ENCODE peak calls at places on chromosomes 13 and 19, in four cellular contexts. One of them, this sample, is unnamed.

GRCh38 chr13:29423050-29423449 is 172.4 kb downstream of the SLC7A1 start:
- DNase-seq in skeletal muscle cell: no peak
- DNase-seq in cardiac fibroblast: no peak
- DNase-seq in uterus: no peak
- DNase-seq in this sample: no peak

GRCh38 chr13:51360489-51360888 is 21.0 kb downstream of the SERPINE3 start:
- DNase-seq in skeletal muscle cell: no peak
- DNase-seq in cardiac fibroblast: no peak
- DNase-seq in uterus: no peak
- DNase-seq in this sample: no peak

GRCh38 chr13:43669101-43669500 is 117.7 kb downstream of the ENOX1 start:
- DNase-seq in skeletal muscle cell: no peak
- DNase-seq in cardiac fibroblast: no peak
- DNase-seq in uterus: no peak
- DNase-seq in this sample: no peak

GRCh38 chr13:39210961-39211534 is 172.8 kb downstream of the NHLRC3 start:
- DNase-seq in skeletal muscle cell: no peak
- DNase-seq in cardiac fibroblast: peak
- DNase-seq in uterus: no peak
- DNase-seq in this sample: no peak

GRCh38 chr19:1513492-1514294 is 874 bp upstream of the ADAMTSL5 start:
- DNase-seq in skeletal muscle cell: no peak
- DNase-seq in cardiac fibroblast: peak
- DNase-seq in uterus: peak
- DNase-seq in this sample: peak

GRCh38 chr19:33302175-33302973 is at the start of gene CEBPA:
- DNase-seq in skeletal muscle cell: no peak
- DNase-seq in cardiac fibroblast: peak
- DNase-seq in uterus: peak
- DNase-seq in this sample: peak

GRCh38 chr13:46165485-46166220 is 16.3 kb downstream of the LCP1 start:
- DNase-seq in skeletal muscle cell: no peak
- DNase-seq in cardiac fibroblast: peak
- DNase-seq in uterus: no peak
- DNase-seq in this sample: no peak

GRCh38 chr13:53250272-53250875 is 221.8 kb downstream of the OLFM4 start:
- DNase-seq in skeletal muscle cell: peak
- DNase-seq in cardiac fibroblast: peak
- DNase-seq in uterus: no peak
- DNase-seq in this sample: no peak

GRCh38 chr19:39205449-39205764 is 1.3 kb upstream of the SYCN start:
- DNase-seq in skeletal muscle cell: no peak
- DNase-seq in cardiac fibroblast: no peak
- DNase-seq in uterus: no peak
- DNase-seq in this sample: no peak

GRCh38 chr19:29714371-29714952 is 599 bp downstream of the C19orf12 start:
- DNase-seq in skeletal muscle cell: no peak
- DNase-seq in cardiac fibroblast: no peak
- DNase-seq in uterus: no peak
- DNase-seq in this sample: no peak

GRCh38 chr19:38730470-38730730 is 13.9 kb downstream of the CAPN12 start:
- DNase-seq in skeletal muscle cell: no peak
- DNase-seq in cardiac fibroblast: no peak
- DNase-seq in uterus: no peak
- DNase-seq in this sample: no peak

GRCh38 chr19:24166055-24166454 is 79.1 kb downstream of the ZNF254 start:
- DNase-seq in skeletal muscle cell: no peak
- DNase-seq in cardiac fibroblast: peak
- DNase-seq in uterus: no peak
- DNase-seq in this sample: no peak

GRCh38 chr13:113121183-113121927 is 1.2 kb upstream of the F10 start:
- DNase-seq in skeletal muscle cell: no peak
- DNase-seq in cardiac fibroblast: no peak
- DNase-seq in uterus: no peak
- DNase-seq in this sample: no peak

GRCh38 chr13:28459911-28460310 is 35.0 kb downstream of the FLT1 start:
- DNase-seq in skeletal muscle cell: no peak
- DNase-seq in cardiac fibroblast: no peak
- DNase-seq in uterus: no peak
- DNase-seq in this sample: no peak

GRCh38 chr19:50402544-50403301 is 16.0 kb upstream of the SPIB start:
- DNase-seq in skeletal muscle cell: no peak
- DNase-seq in cardiac fibroblast: no peak
- DNase-seq in uterus: no peak
- DNase-seq in this sample: no peak

GRCh38 chr19:38656171-38656981 is 8.9 kb downstream of the ACTN4 start:
- DNase-seq in skeletal muscle cell: no peak
- DNase-seq in cardiac fibroblast: peak
- DNase-seq in uterus: no peak
- DNase-seq in this sample: no peak

GRCh38 chr19:4453232-4454179 is 4.1 kb downstream of the UBXN6 start:
- DNase-seq in skeletal muscle cell: no peak
- DNase-seq in cardiac fibroblast: no peak
- DNase-seq in uterus: no peak
- DNase-seq in this sample: no peak

GRCh38 chr19:53537523-53538377 is at the start of gene ZNF331:
- DNase-seq in skeletal muscle cell: peak
- DNase-seq in cardiac fibroblast: peak
- DNase-seq in uterus: peak
- DNase-seq in this sample: peak

GRCh38 chr13:96617528-96617927 is 376.7 kb downstream of the OXGR1 start:
- DNase-seq in skeletal muscle cell: no peak
- DNase-seq in cardiac fibroblast: no peak
- DNase-seq in uterus: no peak
- DNase-seq in this sample: no peak

GRCh38 chr13:49560270-49561063 is 24.9 kb downstream of the RCBTB1 start:
- DNase-seq in skeletal muscle cell: no peak
- DNase-seq in cardiac fibroblast: peak
- DNase-seq in uterus: no peak
- DNase-seq in this sample: no peak

GRCh38 chr19:33204136-33204973 is 10.2 kb downstream of the LRP3 start:
- DNase-seq in skeletal muscle cell: no peak
- DNase-seq in cardiac fibroblast: no peak
- DNase-seq in uterus: no peak
- DNase-seq in this sample: no peak

GRCh38 chr19:33208904-33209843 is 15.0 kb downstream of the LRP3 start:
- DNase-seq in skeletal muscle cell: no peak
- DNase-seq in cardiac fibroblast: no peak
- DNase-seq in uterus: no peak
- DNase-seq in this sample: no peak

GRCh38 chr19:53906211-53907192 is 2.6 kb upstream of the CACNG7 start:
- DNase-seq in skeletal muscle cell: no peak
- DNase-seq in cardiac fibroblast: peak
- DNase-seq in uterus: peak
- DNase-seq in this sample: peak

GRCh38 chr13:111629933-111630332 is 309.5 kb downstream of the TEX29 start:
- DNase-seq in skeletal muscle cell: no peak
- DNase-seq in cardiac fibroblast: no peak
- DNase-seq in uterus: no peak
- DNase-seq in this sample: no peak

GRCh38 chr19:10286803-10287737 is at the start of gene ICAM4:
- DNase-seq in skeletal muscle cell: no peak
- DNase-seq in cardiac fibroblast: peak
- DNase-seq in uterus: peak
- DNase-seq in this sample: peak
- H3K4me3 ChIP-seq in skeletal muscle cell: no peak
- H3K4me3 ChIP-seq in cardiac fibroblast: no peak
- H3K4me3 ChIP-seq in uterus: no peak
- H3K4me3 ChIP-seq in this sample: no peak

GRCh38 chr19:36392916-36393673 is 14.1 kb upstream of the ZFP14 start:
- DNase-seq in skeletal muscle cell: no peak
- DNase-seq in cardiac fibroblast: no peak
- DNase-seq in uterus: no peak
- DNase-seq in this sample: no peak
- H3K4me3 ChIP-seq in skeletal muscle cell: no peak
- H3K4me3 ChIP-seq in cardiac fibroblast: no peak
- H3K4me3 ChIP-seq in uterus: no peak
- H3K4me3 ChIP-seq in this sample: no peak

DNA sequence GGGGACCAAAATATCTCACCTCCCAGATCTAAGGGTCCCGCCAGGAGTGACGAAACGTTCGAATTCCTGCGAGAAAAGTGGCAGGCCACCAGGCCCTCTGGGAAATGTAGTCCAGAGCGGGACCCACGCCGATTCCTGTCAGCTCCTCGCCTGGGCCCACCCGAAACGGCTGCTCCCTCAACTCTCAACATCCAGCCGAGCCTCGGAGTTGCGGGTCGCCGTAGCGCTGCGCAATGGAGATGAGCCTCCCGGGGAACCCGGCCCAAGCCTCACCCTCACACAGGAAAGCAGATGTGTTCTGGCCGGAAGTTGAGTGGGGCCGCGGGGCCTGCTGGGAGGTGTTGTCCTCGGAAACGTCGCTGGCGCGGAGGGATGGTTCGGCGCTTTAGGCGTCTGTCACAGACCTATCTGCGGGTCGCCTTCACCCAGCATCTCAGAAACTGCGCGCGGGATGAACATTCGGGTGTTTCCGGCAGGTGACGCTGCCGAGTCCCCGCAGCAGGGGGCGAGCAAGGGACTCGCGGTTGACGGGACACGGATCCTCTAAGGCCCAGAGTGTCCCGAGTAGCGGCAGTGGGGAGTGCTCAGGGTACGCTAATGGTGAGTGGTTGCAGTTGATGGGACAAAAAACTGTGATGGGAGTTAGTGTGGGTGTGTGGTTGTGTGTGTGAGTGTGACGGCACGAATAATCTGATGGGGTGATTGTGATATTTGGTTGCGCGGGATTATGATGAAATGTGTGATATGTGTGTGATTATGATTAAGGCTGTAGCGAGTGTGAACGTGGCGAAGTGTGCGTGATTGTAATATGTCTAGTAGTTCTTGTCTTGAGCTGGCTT is at the start of the genes ZNF568 and ZNF829:
- DNase-seq in skeletal muscle cell: peak
- DNase-seq in cardiac fibroblast: peak
- DNase-seq in uterus: peak
- DNase-seq in this sample: peak
- H3K4me3 ChIP-seq in skeletal muscle cell: peak
- H3K4me3 ChIP-seq in cardiac fibroblast: peak
- H3K4me3 ChIP-seq in uterus: peak
- H3K4me3 ChIP-seq in this sample: peak

DNA sequence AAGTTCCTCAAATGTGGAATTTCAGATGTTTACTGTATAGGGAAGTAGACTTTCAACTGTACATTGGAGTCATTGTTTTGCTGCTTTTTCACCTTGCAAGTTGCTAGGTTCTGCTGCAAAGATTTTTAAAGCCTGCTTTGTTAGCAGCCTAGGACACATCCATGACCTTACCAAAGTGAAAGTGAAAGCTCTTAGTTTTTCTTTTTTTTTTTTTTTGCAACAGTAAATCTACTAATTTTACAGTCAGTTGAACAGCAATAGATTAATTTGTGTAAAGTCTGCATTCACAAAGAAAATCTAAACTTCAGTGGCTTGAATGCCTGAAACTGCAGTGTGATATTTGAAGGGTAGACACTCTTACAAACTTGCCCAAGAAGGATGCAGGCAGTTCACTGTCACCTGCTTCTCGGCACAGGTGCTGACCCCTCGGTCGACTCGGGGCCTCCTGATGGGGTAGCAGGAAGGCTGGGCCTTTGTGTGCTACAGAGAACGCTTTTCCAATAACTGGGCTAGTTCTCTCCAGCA is 5.0 kb upstream of the MTIF3 start:
- DNase-seq in skeletal muscle cell: no peak
- DNase-seq in cardiac fibroblast: peak
- DNase-seq in uterus: no peak
- DNase-seq in this sample: no peak
- H3K4me3 ChIP-seq in skeletal muscle cell: peak
- H3K4me3 ChIP-seq in cardiac fibroblast: peak
- H3K4me3 ChIP-seq in uterus: peak
- H3K4me3 ChIP-seq in this sample: no peak

GRCh38 chr13:98169331-98169730 is 7.7 kb downstream of the RNF113B start:
- DNase-seq in skeletal muscle cell: no peak
- DNase-seq in cardiac fibroblast: no peak
- DNase-seq in uterus: no peak
- DNase-seq in this sample: no peak

GRCh38 chr13:98172570-98173405 is 4.3 kb downstream of the RNF113B start:
- DNase-seq in skeletal muscle cell: no peak
- DNase-seq in cardiac fibroblast: peak
- DNase-seq in uterus: no peak
- DNase-seq in this sample: no peak

GRCh38 chr13:98173431-98173921 is 3.6 kb downstream of the RNF113B start:
- DNase-seq in skeletal muscle cell: peak
- DNase-seq in cardiac fibroblast: peak
- DNase-seq in uterus: peak
- DNase-seq in this sample: no peak

GRCh38 chr13:98174321-98174720 is 2.7 kb downstream of the RNF113B start:
- DNase-seq in skeletal muscle cell: no peak
- DNase-seq in cardiac fibroblast: no peak
- DNase-seq in uterus: no peak
- DNase-seq in this sample: no peak

DNA sequence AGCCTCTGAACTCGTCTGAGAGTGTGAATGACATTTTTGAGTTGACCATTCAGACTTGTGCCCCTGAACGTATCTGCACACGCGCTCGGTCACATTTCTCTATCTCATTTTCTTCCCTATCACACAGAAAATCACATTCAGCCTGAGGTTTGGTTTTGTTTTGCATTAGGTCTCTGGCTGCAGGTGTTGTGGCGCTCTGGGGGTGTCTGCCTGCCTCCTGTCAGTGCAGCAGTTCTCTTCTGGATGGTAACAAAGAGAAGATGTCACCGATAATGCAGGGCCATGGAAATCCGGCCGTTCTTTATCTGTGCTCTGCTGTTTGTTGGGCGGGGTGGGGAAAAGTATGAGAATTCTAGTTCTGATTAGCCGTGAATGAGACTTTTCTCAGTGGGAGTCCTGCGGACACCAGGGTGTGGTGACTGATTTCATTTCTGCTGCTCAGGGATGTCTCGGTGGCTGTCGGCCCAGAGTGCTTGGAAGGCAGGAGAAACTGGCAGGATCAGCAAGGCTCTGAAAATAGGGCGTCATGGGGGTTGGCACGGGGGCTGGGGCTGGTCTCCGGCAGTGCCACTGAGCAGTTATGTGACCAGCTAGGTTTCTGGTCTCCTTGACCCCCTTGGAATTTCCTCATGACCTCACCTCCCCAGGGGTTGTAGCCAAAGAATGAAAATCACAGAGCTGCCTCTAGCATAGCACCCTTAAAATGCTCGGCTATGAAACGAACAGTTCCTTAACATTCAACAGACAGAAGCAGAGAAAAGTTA is 5.1 kb downstream of the RNF113B start:
- DNase-seq in skeletal muscle cell: no peak
- DNase-seq in cardiac fibroblast: peak
- DNase-seq in uterus: peak
- DNase-seq in this sample: peak
- H3K4me3 ChIP-seq in skeletal muscle cell: no peak
- H3K4me3 ChIP-seq in cardiac fibroblast: peak
- H3K4me3 ChIP-seq in uterus: no peak
- H3K4me3 ChIP-seq in this sample: no peak

GRCh38 chr13:99301913-99302636 is 5.1 kb downstream of the GPR183 start:
- DNase-seq in skeletal muscle cell: no peak
- DNase-seq in cardiac fibroblast: no peak
- DNase-seq in uterus: no peak
- DNase-seq in this sample: no peak
- H3K4me3 ChIP-seq in skeletal muscle cell: no peak
- H3K4me3 ChIP-seq in cardiac fibroblast: no peak
- H3K4me3 ChIP-seq in uterus: no peak
- H3K4me3 ChIP-seq in this sample: no peak

GRCh38 chr19:42323473-42323851 is 2.0 kb upstream of the MEGF8 start:
- DNase-seq in skeletal muscle cell: no peak
- DNase-seq in cardiac fibroblast: no peak
- DNase-seq in uterus: no peak
- DNase-seq in this sample: no peak
- H3K4me3 ChIP-seq in skeletal muscle cell: no peak
- H3K4me3 ChIP-seq in cardiac fibroblast: no peak
- H3K4me3 ChIP-seq in uterus: no peak
- H3K4me3 ChIP-seq in this sample: no peak

This sample was measured in lung.